ENCODE peak calls at places on chromosomes 1 and 21, in nine cellular contexts. V, S, O, L, Z, C, G, Y and B are unnamed samples.

GRCh38 chr1:26856181-26856580 is 6.8 kb upstream of the SFN start:
- DNase-seq in V (no peak), S (no peak), O (no peak), L (no peak), Z (no peak), C (no peak), G (no peak), Y (no peak), B (no peak)

GRCh38 chr1:107529511-107530149 is 388.8 kb downstream of the NTNG1 start:
- DNase-seq in V (peak), S (peak), O (peak), L (no peak), Z (no peak), C (peak), G (peak), Y (peak), B (no peak)

GRCh38 chr1:219041819-219042218 is 131.9 kb upstream of the LYPLAL1 start:
- DNase-seq in V (no peak), S (peak), O (no peak), L (no peak), Z (no peak), C (no peak), G (no peak), Y (peak), B (no peak)

GRCh38 chr1:186806477-186806876 is 22.3 kb upstream of the PLA2G4A start:
- DNase-seq in V (no peak), S (peak), O (no peak), L (no peak), Z (no peak), C (no peak), G (no peak), Y (no peak), B (peak)

GRCh38 chr21:39180429-39181019 is 2.7 kb downstream of the PSMG1 start:
- DNase-seq in V (no peak), S (no peak), O (no peak), L (no peak), Z (no peak), C (no peak), G (no peak), Y (no peak), B (no peak)

GRCh38 chr1:53892911-53893310 is 1.1 kb upstream of the DIO1 start:
- DNase-seq in V (no peak), S (no peak), O (peak), L (no peak), Z (peak), C (no peak), G (no peak), Y (no peak), B (no peak)

GRCh38 chr1:179217943-179218507 is 11.5 kb downstream of the ABL2 start:
- DNase-seq in V (no peak), S (no peak), O (peak), L (no peak), Z (no peak), C (no peak), G (no peak), Y (no peak), B (peak)

GRCh38 chr1:238649200-238649599 is 737.2 kb upstream of the CHRM3 start:
- DNase-seq in V (no peak), S (no peak), O (no peak), L (no peak), Z (no peak), C (no peak), G (no peak), Y (no peak), B (no peak)